ENCODE peak calls at places on chromosomes 5 and 9, in eight cellular contexts. U, H, G, E, X, I, S and L are unnamed samples.

GRCh38 chr9:94449486-94449885 is 105.4 kb upstream of the PCAT7 start:
- DNase-seq in U (no peak), H (no peak), G (no peak), E (no peak), X (no peak), I (no peak), S (no peak), L (no peak)

GRCh38 chr5:139651502-139651862 is 3.3 kb downstream of the CXXC5 start:
- DNase-seq in U (no peak), H (no peak), G (no peak), E (no peak), X (no peak), I (no peak), S (no peak), L (no peak)

GRCh38 chr5:149442563-149443182 is 63.6 kb upstream of the IL17B start:
- DNase-seq in U (no peak), H (peak), G (peak), E (peak), X (peak), I (peak), S (peak), L (peak)

GRCh38 chr9:15306068-15306756 is 804 bp downstream of the TTC39B start:
- DNase-seq in U (no peak), H (no peak), G (peak), E (peak), X (peak), I (peak), S (peak), L (peak)

GRCh38 chr9:69885474-69885929 is 64.9 kb downstream of the CFAP95 start:
- DNase-seq in U (no peak), H (no peak), G (no peak), E (no peak), X (peak), I (no peak), S (no peak), L (no peak)

GRCh38 chr5:107296572-107296971 is 374.2 kb downstream of the EFNA5 start:
- DNase-seq in U (no peak), H (no peak), G (no peak), E (no peak), X (no peak), I (no peak), S (peak), L (no peak)

GRCh38 chr5:58044166-58044565 is 415.7 kb downstream of the PLK2 start:
- DNase-seq in U (no peak), H (no peak), G (no peak), E (no peak), X (no peak), I (no peak), S (no peak), L (no peak)

GRCh38 chr5:125142439-125142838 is 396.0 kb upstream of the ZNF608 start:
- DNase-seq in U (no peak), H (no peak), G (no peak), E (no peak), X (peak), I (peak), S (no peak), L (no peak)

GRCh38 chr9:8382777-8383527 is 583.4 kb upstream of the DMAC1 start:
- DNase-seq in U (no peak), H (no peak), G (no peak), E (no peak), X (no peak), I (no peak), S (no peak), L (no peak)

GRCh38 chr5:168347368-168347767 is 55.9 kb downstream of the WWC1 start:
- DNase-seq in U (no peak), H (no peak), G (no peak), E (no peak), X (no peak), I (no peak), S (no peak), L (no peak)

GRCh38 chr9:113624721-113625120 is 161.2 kb downstream of the RGS3 start:
- DNase-seq in U (no peak), H (no peak), G (no peak), E (no peak), X (peak), I (no peak), S (no peak), L (no peak)

GRCh38 chr5:7418276-7418675 is 22.3 kb downstream of the ADCY2 start:
- DNase-seq in U (no peak), H (no peak), G (no peak), E (no peak), X (no peak), I (no peak), S (no peak), L (no peak)

GRCh38 chr9:3922846-3923245 is 377.0 kb downstream of the GLIS3 start:
- DNase-seq in U (no peak), H (no peak), G (no peak), E (no peak), X (no peak), I (no peak), S (no peak), L (no peak)

GRCh38 chr5:144117412-144117811 is 53.0 kb downstream of the YIPF5 start:
- DNase-seq in U (no peak), H (no peak), G (no peak), E (no peak), X (no peak), I (peak), S (no peak), L (no peak)

GRCh38 chr5:174177531-174177930 is 132.0 kb downstream of the NSG2 start:
- DNase-seq in U (no peak), H (no peak), G (no peak), E (no peak), X (no peak), I (no peak), S (no peak), L (no peak)

GRCh38 chr9:10050016-10050415 is 562.8 kb downstream of the PTPRD start:
- DNase-seq in U (no peak), H (no peak), G (no peak), E (no peak), X (peak), I (peak), S (no peak), L (no peak)

GRCh38 chr5:112186401-112186990 is 232.6 kb downstream of the EPB41L4A start:
- DNase-seq in U (no peak), H (no peak), G (no peak), E (no peak), X (peak), I (peak), S (no peak), L (no peak)

GRCh38 chr5:139772927-139773690 is 22.5 kb upstream of the PSD2 start:
- DNase-seq in U (no peak), H (no peak), G (no peak), E (no peak), X (no peak), I (no peak), S (no peak), L (no peak)

GRCh38 chr9:133701981-133702797 is 36.0 kb downstream of the SARDH start:
- DNase-seq in U (no peak), H (no peak), G (no peak), E (peak), X (no peak), I (no peak), S (peak), L (peak)

GRCh38 chr5:35442916-35443639 is 174.6 kb upstream of the SPEF2 start:
- DNase-seq in U (no peak), H (no peak), G (no peak), E (no peak), X (no peak), I (no peak), S (no peak), L (no peak)

GRCh38 chr5:16920109-16920816 is 15.8 kb downstream of the MYO10 start:
- DNase-seq in U (no peak), H (no peak), G (no peak), E (no peak), X (no peak), I (peak), S (no peak), L (no peak)

GRCh38 chr5:122313001-122313402 is 965 bp downstream of the SNCAIP start:
- DNase-seq in U (no peak), H (no peak), G (no peak), E (no peak), X (peak), I (peak), S (no peak), L (no peak)

GRCh38 chr5:91151947-91152346 is 231.2 kb downstream of the ARRDC3 start:
- DNase-seq in U (no peak), H (no peak), G (no peak), E (no peak), X (peak), I (peak), S (no peak), L (no peak)

GRCh38 chr9:133225171-133226011 is 16.3 kb upstream of the OBP2B start:
- DNase-seq in U (no peak), H (no peak), G (no peak), E (no peak), X (no peak), I (no peak), S (no peak), L (no peak)

GRCh38 chr5:10649518-10650410 is 85.9 kb downstream of the ANKRD33B start:
- DNase-seq in U (no peak), H (no peak), G (no peak), E (no peak), X (no peak), I (peak), S (no peak), L (no peak)

GRCh38 chr9:126554292-126554691 is 59.4 kb upstream of the LMX1B start:
- DNase-seq in U (no peak), H (no peak), G (no peak), E (no peak), X (no peak), I (no peak), S (no peak), L (no peak)

GRCh38 chr5:115549154-115549553 is 4.6 kb upstream of the FEM1C start:
- DNase-seq in U (no peak), H (no peak), G (no peak), E (no peak), X (peak), I (no peak), S (no peak), L (no peak)

GRCh38 chr5:5467737-5468136 is 45.3 kb downstream of the ICE1 start:
- DNase-seq in U (no peak), H (no peak), G (no peak), E (no peak), X (no peak), I (no peak), S (no peak), L (no peak)